ENCODE peak calls at places on chromosomes 1 and 21, in seven cellular contexts. K is mesothelial cell of epicardium; A is activated naive CD8-positive, alpha-beta T cell treated with anti-CD3 and anti-CD28 coated beads, Interleukin-2, amount 50 U/mL, for 24 hours; D is brain microvascular endothelial cell; J is EH; O is RPMI8226; Y is CD8-positive, alpha-beta T cell. U is an unnamed sample.

GRCh38 chr1:224266105-224266935 is 63.7 kb downstream of the NVL start:
- DNase-seq in K (no peak), A (no peak), D (no peak), J (peak; percentile 54), O (no peak), Y (no peak), U (peak; percentile 25)

GRCh38 chr1:181504294-181505115 is 21.2 kb downstream of the CACNA1E start:
- DNase-seq in K (no peak), A (no peak), D (peak; percentile 7), J (peak; percentile 42), O (peak; percentile 49), Y (no peak), U (no peak)

GRCh38 chr1:224168859-224169380 is 14.1 kb upstream of the DEGS1 start:
- DNase-seq in K (no peak), A (no peak), D (peak; percentile 91), J (peak; percentile 87), O (peak; percentile 31), Y (peak; percentile 25), U (peak; percentile 95)

GRCh38 chr1:64280001-64280400 is 76.6 kb downstream of the UBE2U start:
- DNase-seq in K (no peak), A (no peak), D (no peak), J (no peak), O (no peak), Y (no peak), U (no peak)

GRCh38 chr1:171668372-171668771 is 15.9 kb upstream of the MYOC start:
- DNase-seq in K (no peak), A (no peak), D (no peak), J (no peak), O (no peak), Y (no peak), U (no peak)

GRCh38 chr1:58899581-58900271 is 115.9 kb upstream of the JUN start:
- DNase-seq in K (no peak), A (no peak), D (no peak), J (no peak), O (no peak), Y (no peak), U (no peak)

GRCh38 chr1:201906336-201906735 is 17.6 kb downstream of the SHISA4 start:
- DNase-seq in K (no peak), A (no peak), D (no peak), J (peak; percentile 39), O (no peak), Y (no peak), U (no peak)

GRCh38 chr1:94245747-94246438 is 8.5 kb upstream of the ARHGAP29 start:
- DNase-seq in K (no peak), A (no peak), D (no peak), J (no peak), O (no peak), Y (no peak), U (no peak)

GRCh38 chr1:2636733-2637132 is 3.9 kb upstream of the MMEL1 start:
- DNase-seq in K (no peak), A (no peak), D (no peak), J (no peak), O (peak; percentile 23), Y (no peak), U (no peak)

GRCh38 chr1:88276158-88276557 is 407.9 kb upstream of the PKN2 start:
- DNase-seq in K (no peak), A (no peak), D (no peak), J (peak; percentile 63), O (no peak), Y (no peak), U (no peak)

GRCh38 chr1:168469690-168470089 is 74.1 kb downstream of the XCL2 start:
- DNase-seq in K (no peak), A (peak; percentile 58), D (peak; percentile 66), J (peak; percentile 98), O (no peak), Y (no peak), U (peak; percentile 99)

GRCh38 chr1:198756470-198756869 is 117.6 kb downstream of the PTPRC start:
- DNase-seq in K (no peak), A (no peak), D (no peak), J (peak; percentile 44), O (no peak), Y (no peak), U (peak; percentile 24)

GRCh38 chr21:45412909-45413581 is 8.1 kb downstream of the COL18A1 start:
- DNase-seq in K (no peak), A (no peak), D (no peak), J (no peak), O (no peak), Y (no peak), U (no peak)

GRCh38 chr1:214260561-214261205 is 20.3 kb upstream of the SMYD2 start:
- DNase-seq in K (no peak), A (no peak), D (no peak), J (no peak), O (no peak), Y (no peak), U (no peak)

GRCh38 chr1:165353731-165354671 is 2.5 kb downstream of the LMX1A start:
- DNase-seq in K (no peak), A (no peak), D (no peak), J (no peak), O (no peak), Y (no peak), U (peak; percentile 18)

GRCh38 chr1:1173793-1174415 is at the start of gene TTLL10:
- DNase-seq in K (peak; percentile 24), A (no peak), D (no peak), J (no peak), O (peak; percentile 46), Y (peak; percentile 70), U (no peak)

GRCh38 chr1:212557739-212558664 is 50.6 kb upstream of the ATF3 start:
- DNase-seq in K (peak; percentile 37), A (no peak), D (no peak), J (peak; percentile 47), O (peak; percentile 47), Y (no peak), U (peak; percentile 37)

GRCh38 chr1:239858058-239858457 is 233.6 kb upstream of the FMN2 start:
- DNase-seq in K (no peak), A (no peak), D (no peak), J (no peak), O (no peak), Y (no peak), U (peak; percentile 10)

GRCh38 chr1:101302831-101303511 is 66.2 kb downstream of the S1PR1 start:
- DNase-seq in K (no peak), A (no peak), D (peak; percentile 14), J (peak; percentile 83), O (no peak), Y (no peak), U (peak; percentile 86)

GRCh38 chr1:165532053-165532452 is 11.7 kb upstream of the LRRC52 start:
- DNase-seq in K (no peak), A (no peak), D (no peak), J (no peak), O (no peak), Y (no peak), U (no peak)

GRCh38 chr1:4270651-4271337 is 370.7 kb upstream of the C1orf174 start:
- DNase-seq in K (no peak), A (no peak), D (no peak), J (no peak), O (no peak), Y (no peak), U (no peak)

GRCh38 chr1:32331549-32331948 is 4.5 kb downstream of the MARCKSL1 start:
- DNase-seq in K (no peak), A (no peak), D (no peak), J (no peak), O (no peak), Y (no peak), U (no peak)

U was measured in RPMI7951.